ENCODE peak calls at places on chromosomes 13 and 19, in five cellular contexts. One of them, this sample, is unnamed.

GRCh38 chr13:113207890-113208423 is 512 bp downstream of the PCID2 start:
- DNase-seq in mesendoderm: peak
- DNase-seq in AG09309: no peak
- DNase-seq in lung: no peak
- DNase-seq in heart left ventricle: no peak
- DNase-seq in this sample: no peak

GRCh38 chr13:110361365-110361911 is 54.4 kb downstream of the COL4A2 start:
- DNase-seq in heart left ventricle: peak
- DNase-seq in AG09309: peak
- DNase-seq in lung: no peak
- DNase-seq in mesendoderm: no peak
- DNase-seq in this sample: no peak

GRCh38 chr19:13102666-13103584 is at the start of gene LYL1:
- DNase-seq in mesendoderm: peak
- DNase-seq in lung: peak
- DNase-seq in heart left ventricle: peak
- DNase-seq in AG09309: no peak
- DNase-seq in this sample: peak

GRCh38 chr19:41238244-41238643 is 19.2 kb downstream of the AXL start:
- DNase-seq in lung: no peak
- DNase-seq in mesendoderm: no peak
- DNase-seq in AG09309: no peak
- DNase-seq in heart left ventricle: no peak
- DNase-seq in this sample: no peak

GRCh38 chr19:17614476-17614875 is 59.0 kb downstream of the COLGALT1 start:
- DNase-seq in mesendoderm: no peak
- DNase-seq in heart left ventricle: no peak
- DNase-seq in lung: no peak
- DNase-seq in AG09309: no peak
- DNase-seq in this sample: no peak

GRCh38 chr13:47656651-47657050 is 344.4 kb downstream of the SUCLA2 start:
- DNase-seq in lung: no peak
- DNase-seq in mesendoderm: no peak
- DNase-seq in heart left ventricle: no peak
- DNase-seq in AG09309: no peak
- DNase-seq in this sample: no peak

GRCh38 chr19:12723643-12724426 is at the start of gene TNPO2:
- DNase-seq in mesendoderm: peak
- DNase-seq in AG09309: no peak
- DNase-seq in lung: peak
- DNase-seq in heart left ventricle: peak
- DNase-seq in this sample: peak

GRCh38 chr19:18967358-18968146 is 26.5 kb upstream of the HOMER3 start:
- DNase-seq in lung: peak
- DNase-seq in mesendoderm: no peak
- DNase-seq in AG09309: no peak
- DNase-seq in heart left ventricle: peak
- DNase-seq in this sample: no peak

GRCh38 chr13:95319551-95320274 is 18.5 kb upstream of the ABCC4 start:
- DNase-seq in mesendoderm: no peak
- DNase-seq in heart left ventricle: no peak
- DNase-seq in lung: no peak
- DNase-seq in AG09309: no peak
- DNase-seq in this sample: no peak

GRCh38 chr19:7287716-7288115 is 6.5 kb downstream of the INSR start:
- DNase-seq in AG09309: no peak
- DNase-seq in lung: no peak
- DNase-seq in mesendoderm: no peak
- DNase-seq in heart left ventricle: no peak
- DNase-seq in this sample: no peak

GRCh38 chr13:109869312-109870237 is 83.2 kb upstream of the IRS2 start:
- DNase-seq in mesendoderm: peak
- DNase-seq in heart left ventricle: peak
- DNase-seq in lung: peak
- DNase-seq in AG09309: peak
- DNase-seq in this sample: no peak

GRCh38 chr13:60370343-60370742 is 26.7 kb upstream of the TDRD3 start:
- DNase-seq in heart left ventricle: no peak
- DNase-seq in mesendoderm: no peak
- DNase-seq in lung: no peak
- DNase-seq in AG09309: no peak
- DNase-seq in this sample: no peak

GRCh38 chr19:10467104-10467706 is 36.0 kb downstream of the KEAP1 start:
- DNase-seq in mesendoderm: no peak
- DNase-seq in AG09309: no peak
- DNase-seq in heart left ventricle: no peak
- DNase-seq in lung: no peak
- DNase-seq in this sample: no peak

GRCh38 chr13:98941118-98941517 is 36.7 kb downstream of the DOCK9 start:
- DNase-seq in AG09309: no peak
- DNase-seq in heart left ventricle: no peak
- DNase-seq in mesendoderm: no peak
- DNase-seq in lung: no peak
- DNase-seq in this sample: no peak

GRCh38 chr13:110123041-110123809 is 183.7 kb downstream of the COL4A1 start:
- DNase-seq in lung: peak
- DNase-seq in AG09309: no peak
- DNase-seq in mesendoderm: no peak
- DNase-seq in heart left ventricle: no peak
- DNase-seq in this sample: no peak

GRCh38 chr13:113401452-113402415 is 37.8 kb upstream of the GRTP1 start:
- DNase-seq in lung: no peak
- DNase-seq in mesendoderm: no peak
- DNase-seq in AG09309: no peak
- DNase-seq in heart left ventricle: no peak
- DNase-seq in this sample: no peak

GRCh38 chr13:32228330-32229041 is 86.7 kb downstream of the ZAR1L start:
- DNase-seq in AG09309: no peak
- DNase-seq in heart left ventricle: no peak
- DNase-seq in mesendoderm: peak
- DNase-seq in lung: no peak
- DNase-seq in this sample: no peak

GRCh38 chr13:108121406-108121805 is 93.9 kb downstream of the LIG4 start:
- DNase-seq in mesendoderm: peak
- DNase-seq in AG09309: no peak
- DNase-seq in heart left ventricle: no peak
- DNase-seq in lung: no peak
- DNase-seq in this sample: no peak

GRCh38 chr13:29402168-29402621 is 193.3 kb downstream of the SLC7A1 start:
- DNase-seq in AG09309: no peak
- DNase-seq in heart left ventricle: no peak
- DNase-seq in mesendoderm: no peak
- DNase-seq in lung: no peak
- DNase-seq in this sample: no peak

GRCh38 chr19:29715695-29716581 is 877 bp upstream of the C19orf12 start:
- DNase-seq in AG09309: no peak
- DNase-seq in heart left ventricle: no peak
- DNase-seq in mesendoderm: peak
- DNase-seq in lung: no peak
- DNase-seq in this sample: no peak

GRCh38 chr13:113552786-113553540 is 31.6 kb upstream of the TFDP1 start:
- DNase-seq in mesendoderm: no peak
- DNase-seq in AG09309: no peak
- DNase-seq in heart left ventricle: no peak
- DNase-seq in lung: peak
- DNase-seq in this sample: no peak

GRCh38 chr13:29543230-29544215 is 52.0 kb downstream of the SLC7A1 start:
- DNase-seq in lung: no peak
- DNase-seq in heart left ventricle: no peak
- DNase-seq in mesendoderm: peak
- DNase-seq in AG09309: no peak
- DNase-seq in this sample: no peak

GRCh38 chr13:91639316-91639715 is 240.9 kb downstream of the GPC5 start:
- DNase-seq in mesendoderm: no peak
- DNase-seq in AG09309: no peak
- DNase-seq in lung: no peak
- DNase-seq in heart left ventricle: no peak
- DNase-seq in this sample: no peak

GRCh38 chr19:55251296-55252081 is 7.3 kb downstream of the PPP6R1 start:
- DNase-seq in mesendoderm: no peak
- DNase-seq in AG09309: no peak
- DNase-seq in lung: no peak
- DNase-seq in heart left ventricle: no peak
- DNase-seq in this sample: peak

GRCh38 chr19:55087542-55087935 is 11.9 kb downstream of the EPS8L1 start:
- DNase-seq in mesendoderm: no peak
- DNase-seq in AG09309: no peak
- DNase-seq in heart left ventricle: no peak
- DNase-seq in lung: no peak
- DNase-seq in this sample: no peak

GRCh38 chr19:11495481-11495880 is 10.2 kb downstream of the ZNF653 start:
- DNase-seq in heart left ventricle: no peak
- DNase-seq in AG09309: no peak
- DNase-seq in lung: no peak
- DNase-seq in mesendoderm: no peak
- DNase-seq in this sample: no peak

GRCh38 chr19:16445238-16446107 is 26.3 kb downstream of the EPS15L1 start:
- DNase-seq in mesendoderm: no peak
- DNase-seq in heart left ventricle: no peak
- DNase-seq in AG09309: no peak
- DNase-seq in lung: no peak
- DNase-seq in this sample: no peak

GRCh38 chr13:91389186-91389585 is 9.2 kb upstream of the GPC5 start:
- DNase-seq in mesendoderm: no peak
- DNase-seq in heart left ventricle: no peak
- DNase-seq in AG09309: no peak
- DNase-seq in lung: no peak
- DNase-seq in this sample: no peak

GRCh38 chr13:47216176-47216822 is 319.4 kb upstream of the HTR2A start:
- DNase-seq in AG09309: no peak
- DNase-seq in lung: no peak
- DNase-seq in heart left ventricle: no peak
- DNase-seq in mesendoderm: peak
- DNase-seq in this sample: no peak

GRCh38 chr19:38734176-38734425 is 10.2 kb downstream of the CAPN12 start:
- DNase-seq in lung: no peak
- DNase-seq in mesendoderm: no peak
- DNase-seq in AG09309: no peak
- DNase-seq in heart left ventricle: no peak
- DNase-seq in this sample: no peak

GRCh38 chr13:112712451-112712881 is 22.6 kb downstream of the ATP11A start:
- DNase-seq in mesendoderm: no peak
- DNase-seq in lung: no peak
- DNase-seq in heart left ventricle: peak
- DNase-seq in AG09309: no peak
- DNase-seq in this sample: no peak

GRCh38 chr19:52474351-52475127 is 21.2 kb downstream of the ZNF578 start:
- DNase-seq in AG09309: no peak
- DNase-seq in heart left ventricle: no peak
- DNase-seq in mesendoderm: no peak
- DNase-seq in lung: no peak
- DNase-seq in this sample: no peak

GRCh38 chr19:55137915-55138314 is 11.1 kb downstream of the TNNT1 start:
- DNase-seq in mesendoderm: no peak
- DNase-seq in heart left ventricle: no peak
- DNase-seq in lung: no peak
- DNase-seq in AG09309: no peak
- DNase-seq in this sample: no peak

DNA sequence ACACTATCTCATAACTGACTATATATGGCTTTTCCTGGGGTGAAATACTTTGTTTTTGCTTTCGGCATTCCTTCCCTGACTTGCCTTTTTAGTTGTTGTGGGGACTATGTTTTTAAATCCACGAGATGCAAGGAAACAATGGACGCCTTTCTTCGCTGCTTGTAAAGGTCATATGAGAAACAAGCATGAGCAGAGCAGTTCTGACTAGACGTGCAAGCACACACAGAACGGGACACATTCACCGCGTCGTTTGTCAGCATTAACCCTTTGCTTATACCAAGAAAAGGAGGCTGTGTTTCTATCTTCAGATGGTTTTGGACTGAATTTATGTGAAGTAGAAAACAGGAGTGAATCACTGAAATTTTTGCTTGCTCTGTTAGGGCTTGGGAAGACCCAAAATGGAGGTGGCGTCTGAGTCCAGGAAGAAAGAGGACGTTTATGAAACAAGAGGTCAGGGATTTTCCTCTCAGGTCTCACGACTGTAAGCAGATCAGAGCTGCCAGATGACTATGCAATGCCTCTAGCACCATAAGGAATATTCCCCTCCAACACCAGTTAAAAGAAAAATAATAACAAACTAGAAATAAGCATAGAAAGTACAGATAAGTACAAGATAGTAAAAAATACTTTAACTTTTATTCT is 358.9 kb downstream of the DLEU7 start:
- DNase-seq in heart left ventricle: no peak
- DNase-seq in lung: no peak
- DNase-seq in mesendoderm: no peak
- DNase-seq in AG09309: no peak
- DNase-seq in this sample: no peak
- H3K4me3 ChIP-seq in heart left ventricle: no peak
- H3K4me3 ChIP-seq in lung: no peak
- H3K4me3 ChIP-seq in mesendoderm: no peak
- H3K4me3 ChIP-seq in AG09309: no peak
- H3K4me3 ChIP-seq in this sample: no peak

GRCh38 chr13:41398494-41399190 is 58.7 kb upstream of the RGCC start:
- DNase-seq in lung: no peak
- DNase-seq in mesendoderm: no peak
- DNase-seq in heart left ventricle: no peak
- DNase-seq in AG09309: no peak
- DNase-seq in this sample: no peak
- H3K4me3 ChIP-seq in lung: no peak
- H3K4me3 ChIP-seq in mesendoderm: no peak
- H3K4me3 ChIP-seq in heart left ventricle: no peak
- H3K4me3 ChIP-seq in AG09309: no peak
- H3K4me3 ChIP-seq in this sample: no peak

GRCh38 chr19:56622374-56622773 is 20.6 kb upstream of the SMIM17 start:
- DNase-seq in mesendoderm: no peak
- DNase-seq in AG09309: no peak
- DNase-seq in lung: no peak
- DNase-seq in heart left ventricle: no peak
- DNase-seq in this sample: no peak
- H3K4me3 ChIP-seq in mesendoderm: no peak
- H3K4me3 ChIP-seq in AG09309: no peak
- H3K4me3 ChIP-seq in lung: no peak
- H3K4me3 ChIP-seq in heart left ventricle: no peak
- H3K4me3 ChIP-seq in this sample: no peak

DNA sequence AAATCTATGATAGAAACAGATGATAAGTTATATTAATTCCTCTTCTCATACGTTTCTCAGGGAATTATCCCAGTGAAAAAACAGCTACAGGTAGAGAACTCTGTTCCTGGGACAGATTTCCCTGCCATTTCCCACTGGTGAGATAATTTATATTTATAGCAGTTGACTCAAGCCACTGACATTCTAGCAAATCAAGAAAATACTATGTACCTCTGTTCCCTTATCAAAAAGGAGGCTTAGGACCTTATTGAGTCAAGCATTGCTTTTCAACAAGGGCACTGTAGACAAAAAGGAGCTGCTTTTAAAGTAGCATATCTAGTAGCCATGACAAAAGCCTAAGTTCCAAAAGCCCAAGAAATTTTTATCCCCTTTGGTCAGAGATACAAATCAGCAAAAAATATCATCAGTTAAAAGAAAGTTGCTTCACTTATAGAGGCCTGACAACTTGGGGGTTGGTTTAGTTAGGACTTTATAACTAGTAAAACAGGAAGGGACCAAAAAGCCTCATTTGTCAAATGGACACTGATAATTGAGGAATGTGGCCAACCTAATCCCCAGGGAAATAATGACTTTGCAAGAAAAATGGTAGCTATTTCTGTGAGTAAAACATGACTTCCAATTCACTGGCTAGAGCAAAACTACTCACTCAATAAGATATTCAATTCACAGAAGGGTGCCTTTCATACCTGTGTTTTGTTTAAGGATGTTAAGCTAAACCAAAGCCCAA is 652.5 kb downstream of the SLITRK1 start:
- DNase-seq in heart left ventricle: no peak
- DNase-seq in AG09309: no peak
- DNase-seq in mesendoderm: no peak
- DNase-seq in lung: no peak
- DNase-seq in this sample: no peak
- H3K4me3 ChIP-seq in heart left ventricle: no peak
- H3K4me3 ChIP-seq in AG09309: no peak
- H3K4me3 ChIP-seq in mesendoderm: no peak
- H3K4me3 ChIP-seq in lung: no peak
- H3K4me3 ChIP-seq in this sample: no peak

This sample was measured in CD8-positive, alpha-beta T cell.